ENCODE peak calls at places on chromosomes 11 and 22, in ten cellular contexts. F is lower leg skin, P is GM12878, B is adrenal gland, C is spleen, Y is transverse colon, Z is HCT116, E is body of pancreas, A is IMR-90, M is esophagus squamous epithelium. R is an unnamed sample.

GRCh38 chr22:36563898-36564297 is 34.9 kb upstream of the EIF3D start:
- DNase-seq in F (no peak), P (no peak), B (no peak), C (no peak), Y (no peak), Z (no peak), E (no peak), A (no peak), M (no peak), R (no peak)

GRCh38 chr22:38327805-38328204 is 10.6 kb upstream of the CSNK1E start:
- DNase-seq in F (no peak), P (no peak), B (no peak), C (no peak), Y (no peak), Z (no peak), E (no peak), A (peak), M (no peak), R (no peak)

GRCh38 chr11:2319791-2320481 is 18.1 kb downstream of the TSPAN32 start:
- DNase-seq in F (peak), P (no peak), B (no peak), C (peak), Y (no peak), Z (no peak), E (no peak), A (no peak), M (no peak), R (no peak)

GRCh38 chr22:38169116-38169515 is 12.5 kb downstream of the PLA2G6 start:
- DNase-seq in F (no peak), P (no peak), B (no peak), C (no peak), Y (no peak), Z (no peak), E (no peak), A (no peak), M (no peak), R (no peak)

GRCh38 chr11:79708319-79708928 is 267.6 kb upstream of the TENM4 start:
- DNase-seq in F (no peak), P (peak), B (peak), C (no peak), Y (peak), Z (no peak), E (no peak), A (peak), M (no peak), R (no peak)

GRCh38 chr11:2988361-2988762 is 3.8 kb downstream of the NAP1L4 start:
- DNase-seq in F (no peak), P (no peak), B (no peak), C (no peak), Y (no peak), Z (no peak), E (no peak), A (no peak), M (no peak), R (no peak)

GRCh38 chr22:17974087-17974486 is 50.3 kb downstream of the MICAL3 start:
- DNase-seq in F (no peak), P (no peak), B (no peak), C (peak), Y (no peak), Z (no peak), E (no peak), A (no peak), M (no peak), R (no peak)

GRCh38 chr11:132838621-132839020 is 693.7 kb downstream of the OPCML start:
- DNase-seq in F (no peak), P (no peak), B (no peak), C (no peak), Y (no peak), Z (no peak), E (no peak), A (peak), M (no peak), R (no peak)

GRCh38 chr11:34773826-34774225 is 142.4 kb downstream of the APIP start:
- DNase-seq in F (no peak), P (no peak), B (no peak), C (no peak), Y (no peak), Z (no peak), E (no peak), A (peak), M (no peak), R (no peak)

GRCh38 chr22:31099386-31099785 is 8.0 kb downstream of the SELENOM start:
- DNase-seq in F (no peak), P (no peak), B (no peak), C (no peak), Y (no peak), Z (no peak), E (no peak), A (peak), M (no peak), R (no peak)

GRCh38 chr11:17770048-17770652 is 35.6 kb downstream of the KCNC1 start:
- DNase-seq in F (no peak), P (no peak), B (peak), C (peak), Y (peak), Z (no peak), E (peak), A (no peak), M (no peak), R (no peak)

GRCh38 chr11:92154611-92155010 is 70.0 kb upstream of the FAT3 start:
- DNase-seq in F (no peak), P (no peak), B (no peak), C (no peak), Y (no peak), Z (no peak), E (no peak), A (no peak), M (no peak), R (no peak)

GRCh38 chr11:17561466-17562001 is 14.5 kb downstream of the OTOG start:
- DNase-seq in F (peak), P (no peak), B (no peak), C (no peak), Y (no peak), Z (no peak), E (no peak), A (no peak), M (no peak), R (peak)

GRCh38 chr11:27861706-27862430 is 161.6 kb upstream of the BDNF start:
- DNase-seq in F (no peak), P (no peak), B (peak), C (no peak), Y (no peak), Z (no peak), E (no peak), A (peak), M (no peak), R (no peak)

GRCh38 chr22:17748555-17749353 is 25.5 kb downstream of the BID start:
- DNase-seq in F (no peak), P (no peak), B (no peak), C (peak), Y (no peak), Z (no peak), E (no peak), A (no peak), M (no peak), R (peak)

GRCh38 chr11:47950396-47950795 is 30.0 kb upstream of the PTPRJ start:
- DNase-seq in F (no peak), P (peak), B (no peak), C (peak), Y (peak), Z (no peak), E (no peak), A (no peak), M (no peak), R (peak)

GRCh38 chr22:23237841-23238240 is 57.5 kb downstream of the BCR start:
- DNase-seq in F (no peak), P (no peak), B (no peak), C (no peak), Y (no peak), Z (no peak), E (no peak), A (no peak), M (no peak), R (no peak)

GRCh38 chr11:93528252-93528651 is 14.9 kb downstream of the SMCO4 start:
- DNase-seq in F (no peak), P (no peak), B (no peak), C (no peak), Y (no peak), Z (no peak), E (no peak), A (no peak), M (no peak), R (no peak)

GRCh38 chr22:37961062-37961461 is 7.6 kb downstream of the POLR2F start:
- DNase-seq in F (no peak), P (no peak), B (no peak), C (no peak), Y (no peak), Z (no peak), E (no peak), A (no peak), M (no peak), R (no peak)

GRCh38 chr11:75525433-75526191 is at the start of gene GDPD5:
- DNase-seq in F (peak), P (no peak), B (peak), C (peak), Y (peak), Z (peak), E (peak), A (peak), M (peak), R (peak)

GRCh38 chr11:104333977-104334376 is 170.0 kb upstream of the PDGFD start:
- DNase-seq in F (no peak), P (no peak), B (peak), C (no peak), Y (no peak), Z (peak), E (no peak), A (no peak), M (no peak), R (no peak)

GRCh38 chr11:17531818-17532131 is 12.4 kb downstream of the USH1C start:
- DNase-seq in F (no peak), P (no peak), B (no peak), C (no peak), Y (peak), Z (no peak), E (no peak), A (peak), M (no peak), R (no peak)

GRCh38 chr11:103961010-103961409 is 75.4 kb upstream of the DDI1 start:
- DNase-seq in F (no peak), P (no peak), B (no peak), C (no peak), Y (no peak), Z (no peak), E (no peak), A (peak), M (no peak), R (no peak)

GRCh38 chr11:71203681-71204080 is 48.7 kb downstream of the SHANK2 start:
- DNase-seq in F (no peak), P (no peak), B (no peak), C (peak), Y (no peak), Z (no peak), E (no peak), A (no peak), M (no peak), R (no peak)

GRCh38 chr11:125086633-125087296 is 23.7 kb downstream of the SLC37A2 start:
- DNase-seq in F (peak), P (no peak), B (no peak), C (peak), Y (no peak), Z (no peak), E (no peak), A (no peak), M (no peak), R (no peak)

GRCh38 chr11:117097567-117098268 is 510 bp downstream of the SIK3 start:
- DNase-seq in F (peak), P (no peak), B (peak), C (no peak), Y (peak), Z (no peak), E (peak), A (no peak), M (no peak), R (peak)

GRCh38 chr22:42964994-42965699 is 49.8 kb downstream of the PACSIN2 start:
- DNase-seq in F (no peak), P (no peak), B (no peak), C (no peak), Y (no peak), Z (peak), E (no peak), A (peak), M (no peak), R (no peak)

GRCh38 chr11:127136438-127136837 is 135.9 kb upstream of the KIRREL3 start:
- DNase-seq in F (no peak), P (no peak), B (no peak), C (no peak), Y (no peak), Z (no peak), E (no peak), A (no peak), M (no peak), R (no peak)

GRCh38 chr11:127925430-127925829 is 661.9 kb downstream of the ETS1 start:
- DNase-seq in F (no peak), P (no peak), B (no peak), C (no peak), Y (no peak), Z (no peak), E (no peak), A (peak), M (no peak), R (no peak)

GRCh38 chr11:124719534-124719933 is 20.2 kb upstream of the NRGN start:
- DNase-seq in F (no peak), P (no peak), B (no peak), C (no peak), Y (no peak), Z (no peak), E (no peak), A (no peak), M (no peak), R (no peak)

GRCh38 chr11:44177905-44178304 is 82.4 kb downstream of the EXT2 start:
- DNase-seq in F (no peak), P (no peak), B (no peak), C (no peak), Y (no peak), Z (no peak), E (no peak), A (no peak), M (no peak), R (no peak)

GRCh38 chr11:15123849-15124248 is 9.1 kb downstream of the INSC start:
- DNase-seq in F (no peak), P (no peak), B (no peak), C (no peak), Y (no peak), Z (peak), E (no peak), A (peak), M (no peak), R (no peak)

GRCh38 chr22:44337658-44338004 is 24.9 kb upstream of the SHISAL1 start:
- DNase-seq in F (no peak), P (no peak), B (peak), C (no peak), Y (peak), Z (no peak), E (no peak), A (peak), M (no peak), R (no peak)

GRCh38 chr11:69106124-69106811 is 49.5 kb upstream of the SMIM38 start:
- DNase-seq in F (no peak), P (no peak), B (no peak), C (no peak), Y (no peak), Z (no peak), E (no peak), A (no peak), M (no peak), R (no peak)
- TF ChIP-seq CTCF in F (no peak), P (no peak), B (no peak), C (no peak), Y (no peak), Z (no peak), E (no peak), A (no peak), M (no peak), R (no peak)

GRCh38 chr22:46064966-46065666 is 85.2 kb upstream of the PPARA start:
- DNase-seq in F (peak), P (no peak), B (peak), C (no peak), Y (peak), Z (no peak), E (peak), A (no peak), M (no peak), R (peak)
- H3K4me3 ChIP-seq in F (no peak), P (no peak), B (no peak), C (peak), Y (no peak), Z (no peak), E (no peak), A (no peak), M (peak), R (peak)

GRCh38 chr11:60934790-60935605 is 10.7 kb downstream of the TMEM132A start:
- DNase-seq in F (no peak), P (no peak), B (no peak), C (peak), Y (no peak), Z (no peak), E (no peak), A (no peak), M (no peak), R (no peak)
- TF ChIP-seq POLR2A in F (no peak), P (peak), B (no peak), C (no peak), Y (no peak), Z (no peak), E (no peak), A (no peak), M (no peak), R (no peak)

DNA sequence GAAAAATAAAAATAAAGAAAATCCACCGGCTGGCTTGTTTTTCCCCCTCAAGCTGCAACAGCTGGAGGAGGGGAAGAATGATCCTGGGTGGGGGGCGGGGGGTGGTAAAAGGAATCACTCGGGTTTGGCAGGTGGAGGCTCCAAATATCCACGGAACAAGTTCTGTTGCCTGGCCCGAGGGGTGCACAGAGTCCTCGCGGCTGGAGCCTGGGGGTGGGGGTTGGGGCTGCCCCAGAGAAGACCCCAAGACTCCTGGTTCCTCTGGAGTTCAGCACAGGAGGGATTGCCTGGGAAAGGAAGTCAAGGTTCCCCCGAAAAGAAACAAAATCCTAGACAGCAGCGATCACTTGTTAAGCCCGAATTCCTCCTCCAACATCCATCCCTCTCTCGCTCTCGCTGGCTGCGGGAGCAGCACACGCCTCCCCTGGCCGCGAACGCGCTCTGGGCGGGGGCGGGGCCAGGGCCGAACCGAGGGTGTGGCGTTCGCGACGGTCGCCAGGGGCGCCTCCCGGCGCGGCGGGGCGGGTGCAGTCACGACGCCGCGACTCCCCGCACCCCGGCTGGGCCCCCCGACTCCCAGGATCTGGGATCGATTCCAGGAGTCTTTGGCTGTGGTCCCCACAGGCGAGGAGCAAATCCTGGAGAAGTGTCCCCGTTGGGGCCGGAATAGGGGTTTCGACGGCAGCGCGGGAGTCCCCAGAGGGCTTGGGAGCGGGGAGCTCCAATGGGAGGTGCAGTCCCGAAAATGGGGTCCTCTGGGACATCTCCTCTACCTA is at the start of gene KCNA4:
- DNase-seq in F (no peak), P (no peak), B (peak), C (no peak), Y (no peak), Z (no peak), E (peak), A (no peak), M (no peak), R (peak)
- TF ChIP-seq CTCF in F (no peak), P (no peak), B (peak), C (no peak), Y (no peak), Z (no peak), E (no peak), A (no peak), M (no peak), R (peak)

GRCh38 chr11:114440971-114441810 is 1.9 kb downstream of the REXO2 start:
- DNase-seq in F (no peak), P (no peak), B (no peak), C (no peak), Y (no peak), Z (no peak), E (no peak), A (no peak), M (no peak), R (no peak)
- H3K4me3 ChIP-seq in F (no peak), P (no peak), B (no peak), C (peak), Y (no peak), Z (no peak), E (no peak), A (peak), M (no peak), R (peak)

GRCh38 chr11:119350302-119350701 is 3.8 kb upstream of the MFRP start:
- DNase-seq in F (no peak), P (no peak), B (no peak), C (peak), Y (no peak), Z (no peak), E (no peak), A (no peak), M (no peak), R (no peak)

GRCh38 chr11:119347940-119348339 is 1.4 kb upstream of the MFRP start:
- DNase-seq in F (no peak), P (no peak), B (no peak), C (peak), Y (no peak), Z (no peak), E (no peak), A (no peak), M (no peak), R (no peak)

GRCh38 chr11:119352857-119353260 is 6.4 kb upstream of the MFRP start:
- DNase-seq in F (no peak), P (no peak), B (peak), C (peak), Y (no peak), Z (no peak), E (peak), A (no peak), M (no peak), R (peak)

GRCh38 chr11:119347242-119347641 is 737 bp upstream of the MFRP start:
- DNase-seq in F (no peak), P (no peak), B (no peak), C (no peak), Y (no peak), Z (no peak), E (no peak), A (no peak), M (no peak), R (no peak)

DNA sequence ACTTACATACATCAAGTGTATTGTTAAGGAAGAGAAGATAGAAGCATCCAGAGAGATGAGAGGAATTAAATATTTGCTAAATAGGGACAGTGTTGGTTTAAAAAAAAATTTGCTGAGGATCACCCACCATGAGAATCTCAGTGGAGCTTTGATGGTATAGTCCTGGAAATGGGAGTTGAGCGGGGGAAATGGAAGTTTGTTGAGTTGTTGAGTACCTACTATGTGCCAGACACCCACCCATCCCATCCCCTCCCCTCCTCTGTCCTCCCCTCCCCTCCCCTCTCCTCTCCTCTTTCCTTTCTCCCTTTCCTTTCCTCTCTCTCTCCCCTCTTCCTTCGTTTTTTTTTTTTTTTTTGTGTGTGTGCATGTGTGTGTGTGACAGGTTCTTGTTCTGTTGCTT is 4.7 kb upstream of the MFRP start:
- DNase-seq in F (no peak), P (no peak), B (no peak), C (no peak), Y (no peak), Z (no peak), E (no peak), A (no peak), M (no peak), R (no peak)
- TF ChIP-seq POLR2A in F (no peak), P (no peak), B (no peak), C (no peak), Y (no peak), Z (no peak), E (no peak), A (no peak), M (no peak), R (no peak)